ENCODE peak calls at places on chromosome 7, in four cellular contexts. X is IMR-90, V is mammary epithelial cell, W is K562. F is an unnamed sample.

GRCh38 chr7:18421297-18422004 is 74.1 kb upstream of the HDAC9 start:
- DNase-seq in X (no peak), V (no peak), W (no peak), F (no peak)

GRCh38 chr7:50560865-50561351 is 4.3 kb downstream of the DDC start:
- DNase-seq in X (no peak), V (no peak), W (no peak), F (no peak)

GRCh38 chr7:1046722-1047679 is 2.7 kb downstream of the GPR146 start:
- DNase-seq in X (no peak), V (no peak), W (peak), F (no peak)

GRCh38 chr7:81845628-81846259 is 75.9 kb upstream of the HGF start:
- DNase-seq in X (peak), V (no peak), W (no peak), F (no peak)

GRCh38 chr7:30451539-30452277 is 26.9 kb downstream of the NOD1 start:
- DNase-seq in X (no peak), V (no peak), W (no peak), F (no peak)

GRCh38 chr7:5643280-5643679 is 138.2 kb downstream of the RNF216 start:
- DNase-seq in X (no peak), V (peak), W (no peak), F (peak)

GRCh38 chr7:1045038-1045726 is 836 bp downstream of the GPR146 start:
- DNase-seq in X (no peak), V (no peak), W (no peak), F (no peak)

GRCh38 chr7:105429746-105430612 is 41.3 kb upstream of the SRPK2 start:
- DNase-seq in X (peak), V (peak), W (peak), F (peak)

GRCh38 chr7:131717181-131717580 is 160.8 kb upstream of the PODXL start:
- DNase-seq in X (no peak), V (no peak), W (no peak), F (no peak)

GRCh38 chr7:18873674-18874341 is 243.6 kb downstream of the TWIST1 start:
- DNase-seq in X (peak), V (no peak), W (no peak), F (peak)

GRCh38 chr7:28804157-28804556 is 154.0 kb downstream of the TRIL start:
- DNase-seq in X (no peak), V (no peak), W (no peak), F (no peak)

GRCh38 chr7:106959753-106960152 is 84.8 kb upstream of the PRKAR2B start:
- DNase-seq in X (no peak), V (no peak), W (peak), F (peak)

GRCh38 chr7:111711426-111712065 is 149.3 kb upstream of the IMMP2L start:
- DNase-seq in X (no peak), V (peak), W (no peak), F (no peak)

GRCh38 chr7:94909023-94909466 is 1.7 kb downstream of the PPP1R9A start:
- DNase-seq in X (no peak), V (no peak), W (no peak), F (no peak)
- H3K9ac ChIP-seq in X (no peak), V (no peak), W (no peak), F (peak)

DNA sequence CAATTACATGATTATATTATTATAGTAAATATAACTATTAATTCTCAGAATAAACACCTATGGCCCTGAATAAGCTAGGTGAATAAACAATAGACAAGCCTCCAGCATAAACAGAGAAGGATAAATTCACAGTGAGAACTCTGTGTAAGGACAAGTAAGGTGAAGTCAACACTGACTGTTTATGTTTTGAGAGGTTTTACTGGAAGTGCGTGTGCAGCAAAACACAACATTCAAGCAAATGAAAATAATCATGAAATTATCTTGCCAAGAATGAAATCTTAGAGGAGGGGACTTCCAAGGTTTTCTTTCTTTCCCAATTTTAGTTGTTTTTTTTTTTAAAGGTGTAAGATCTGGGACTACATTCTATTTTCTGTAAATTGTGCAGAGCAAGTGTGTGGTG is 112.5 kb downstream of the MACC1 start:
- DNase-seq in X (no peak), V (no peak), W (no peak), F (no peak)
- H3K9ac ChIP-seq in X (no peak), V (no peak), W (no peak), F (no peak)

DNA sequence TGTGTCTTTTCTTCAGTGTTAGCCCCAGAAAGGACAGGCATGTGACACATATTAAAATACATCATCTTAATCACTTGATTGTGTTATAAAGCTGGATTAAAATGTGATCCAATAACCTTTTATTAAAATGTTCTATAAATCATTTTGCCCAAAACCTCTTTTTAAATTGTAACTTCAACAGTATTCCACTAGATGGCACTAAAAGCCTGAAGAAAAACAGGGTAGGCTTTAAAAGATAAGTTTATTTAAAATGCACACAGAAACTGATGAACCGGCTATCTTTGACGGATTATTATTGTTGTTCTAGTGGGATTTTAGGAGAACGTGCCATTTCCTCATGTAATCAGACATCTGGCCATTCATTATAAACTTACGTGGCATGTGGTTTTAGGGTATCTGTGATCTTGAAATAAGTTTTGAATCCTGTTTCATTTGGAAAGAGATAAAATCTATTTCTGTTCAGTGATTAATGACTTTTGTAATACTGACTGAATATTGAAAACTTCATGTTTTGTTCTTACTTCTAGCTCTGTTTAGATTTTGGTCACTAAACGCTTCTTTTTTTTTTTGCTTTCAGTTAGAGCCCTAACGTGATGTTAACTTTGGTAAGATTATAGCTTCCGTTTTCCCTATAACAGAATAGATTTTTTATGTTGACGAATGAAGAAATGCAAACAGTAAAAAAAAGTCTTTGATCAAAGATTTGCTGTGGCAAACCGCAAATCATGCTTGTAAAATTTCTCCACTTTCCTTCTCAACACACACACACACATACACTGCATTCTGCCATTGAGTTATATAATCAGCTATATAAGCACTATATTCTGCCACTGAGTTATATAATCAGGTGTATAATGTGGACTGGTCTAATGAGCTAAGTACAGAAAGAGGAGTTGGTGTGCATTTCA is 13.6 kb downstream of the VPS50 start:
- DNase-seq in X (peak), V (peak), W (peak), F (no peak)
- H3K9ac ChIP-seq in X (no peak), V (no peak), W (no peak), F (no peak)

GRCh38 chr7:47258798-47259197 is 323.1 kb downstream of the TNS3 start:
- DNase-seq in X (no peak), V (peak), W (no peak), F (no peak)
- H3K9ac ChIP-seq in X (no peak), V (no peak), W (no peak), F (no peak)

F was measured in H9.